ENCODE peak calls at places on chromosomes 12 and 14, in five cellular contexts. D is IMR-90, A is ovary, W is uterus, C is heart right ventricle. R is an unnamed sample.

GRCh38 chr14:91929700-91930099 is 17.8 kb downstream of the FBLN5 start:
- DNase-seq in W (peak; percentile 57), C (no peak), D (peak; percentile 40), A (no peak), R (no peak)

GRCh38 chr12:108468149-108468968 is 46.7 kb upstream of the FICD start:
- DNase-seq in A (no peak), D (peak; percentile 20), C (no peak), W (no peak), R (no peak)

GRCh38 chr12:27652174-27652763 is 44.0 kb upstream of the REP15 start:
- DNase-seq in C (no peak), A (no peak), D (peak; percentile 84), W (peak; percentile 35), R (no peak)

GRCh38 chr14:77390188-77390587 is 13.0 kb downstream of the SAMD15 start:
- DNase-seq in C (no peak), W (no peak), A (no peak), D (no peak), R (no peak)

GRCh38 chr12:110247340-110248095 is 33.5 kb upstream of the ATP2A2 start:
- DNase-seq in A (peak; percentile 53), D (no peak), C (peak; percentile 58), W (no peak), R (peak; percentile 71)

GRCh38 chr12:120039711-120040110 is 50.7 kb downstream of the BICDL1 start:
- DNase-seq in A (no peak), W (no peak), D (no peak), C (no peak), R (no peak)

GRCh38 chr14:88901199-88901588 is 76.7 kb downstream of the TTC8 start:
- DNase-seq in C (no peak), D (no peak), W (no peak), A (no peak), R (no peak)

GRCh38 chr14:95040723-95041476 is 116.4 kb downstream of the DICER1 start:
- DNase-seq in C (no peak), W (peak; percentile 2), A (peak; percentile 6), D (peak; percentile 32), R (peak; percentile 16)

GRCh38 chr12:30603129-30603528 is 92.5 kb downstream of the IPO8 start:
- DNase-seq in D (no peak), C (no peak), A (no peak), W (no peak), R (no peak)

GRCh38 chr14:79199217-79199616 is 1012.1 kb downstream of the DIO2 start:
- DNase-seq in C (no peak), A (no peak), D (no peak), W (no peak), R (no peak)

GRCh38 chr12:116266631-116267349 is 10.7 kb downstream of the MED13L start:
- DNase-seq in C (no peak), A (no peak), W (no peak), D (peak; percentile 59), R (no peak)

GRCh38 chr12:75642226-75642625 is 130.8 kb upstream of the KRR1 start:
- DNase-seq in A (no peak), W (no peak), D (no peak), C (no peak), R (no peak)

GRCh38 chr12:4809013-4809448 is 88.8 kb downstream of the GALNT8 start:
- DNase-seq in A (no peak), D (no peak), C (peak; percentile 17), W (no peak), R (no peak)

GRCh38 chr12:70648191-70648590 is 11.0 kb upstream of the PTPRB start:
- DNase-seq in A (no peak), D (peak; percentile 43), C (no peak), W (no peak), R (no peak)

GRCh38 chr12:117032593-117033381 is 66.4 kb downstream of the TESC start:
- DNase-seq in D (peak; percentile 35), C (no peak), W (no peak), A (peak; percentile 67), R (no peak)

GRCh38 chr12:77189463-77189862 is 124.1 kb upstream of the E2F7 start:
- DNase-seq in W (no peak), D (peak; percentile 80), C (no peak), A (no peak), R (no peak)

GRCh38 chr14:31881531-31882310 is 195.4 kb upstream of the ARHGAP5 start:
- DNase-seq in W (no peak), A (no peak), D (peak; percentile 28), C (no peak), R (no peak)

GRCh38 chr12:47145188-47145587 is 65.4 kb upstream of the AMIGO2 start:
- DNase-seq in W (no peak), D (no peak), C (no peak), A (no peak), R (no peak)

GRCh38 chr14:91108941-91109611 is 4.8 kb upstream of the DGLUCY start:
- DNase-seq in C (no peak), W (no peak), D (no peak), A (no peak), R (peak; percentile 67)

GRCh38 chr12:116455540-116456306 is 103.5 kb upstream of the MAP1LC3B2 start:
- DNase-seq in D (peak; percentile 96), C (peak; percentile 49), W (peak; percentile 93), A (peak; percentile 86), R (no peak)

GRCh38 chr12:9910716-9911421 is 21.3 kb downstream of the CLEC2A start:
- DNase-seq in W (no peak), A (no peak), C (no peak), D (no peak), R (no peak)

GRCh38 chr12:118374909-118375308 is 1.4 kb upstream of the SUDS3 start:
- DNase-seq in C (no peak), D (no peak), A (no peak), W (no peak), R (no peak)

GRCh38 chr14:69288001-69288771 is 28.2 kb downstream of the GALNT16 start:
- DNase-seq in W (peak; percentile 80), C (no peak), A (peak; percentile 64), D (peak; percentile 42), R (no peak)

GRCh38 chr14:95291859-95292542 is 27.7 kb downstream of the CLMN start:
- DNase-seq in C (peak; percentile 76), A (no peak), W (peak; percentile 56), D (peak; percentile 21), R (no peak)

GRCh38 chr14:28875937-28876910 is 109.6 kb downstream of the FOXG1 start:
- DNase-seq in C (no peak), A (no peak), D (no peak), W (no peak), R (no peak)

GRCh38 chr12:83827860-83828259 is 1084.7 kb downstream of the SLC6A15 start:
- DNase-seq in W (no peak), A (no peak), D (no peak), C (no peak), R (no peak)

GRCh38 chr12:66149702-66150398 is 19.3 kb upstream of the LLPH start:
- DNase-seq in A (no peak), C (no peak), W (no peak), D (no peak), R (no peak)

GRCh38 chr14:45810152-45810872 is 557.3 kb upstream of the MIS18BP1 start:
- DNase-seq in W (no peak), A (no peak), D (no peak), C (no peak), R (no peak)

GRCh38 chr12:3427956-3428355 is 63.0 kb upstream of the PRMT8 start:
- DNase-seq in D (no peak), A (no peak), C (no peak), W (no peak), R (no peak)

GRCh38 chr14:20614038-20614840 is 23.1 kb upstream of the RNASE12 start:
- DNase-seq in D (no peak), W (no peak), A (peak; percentile 45), C (no peak), R (no peak)

GRCh38 chr14:92692822-92693226 is 55.6 kb downstream of the LGMN start:
- DNase-seq in W (peak; percentile 38), A (peak; percentile 66), D (peak; percentile 29), C (peak; percentile 85), R (peak; percentile 89)

GRCh38 chr12:110079477-110080400 is 31.4 kb upstream of the C12orf76 start:
- DNase-seq in A (no peak), C (peak; percentile 49), W (no peak), D (peak; percentile 39), R (peak; percentile 82)

GRCh38 chr12:127479256-127479655 is 787.7 kb upstream of the TMEM132C start:
- DNase-seq in W (no peak), A (no peak), C (no peak), D (no peak), R (no peak)

DNA sequence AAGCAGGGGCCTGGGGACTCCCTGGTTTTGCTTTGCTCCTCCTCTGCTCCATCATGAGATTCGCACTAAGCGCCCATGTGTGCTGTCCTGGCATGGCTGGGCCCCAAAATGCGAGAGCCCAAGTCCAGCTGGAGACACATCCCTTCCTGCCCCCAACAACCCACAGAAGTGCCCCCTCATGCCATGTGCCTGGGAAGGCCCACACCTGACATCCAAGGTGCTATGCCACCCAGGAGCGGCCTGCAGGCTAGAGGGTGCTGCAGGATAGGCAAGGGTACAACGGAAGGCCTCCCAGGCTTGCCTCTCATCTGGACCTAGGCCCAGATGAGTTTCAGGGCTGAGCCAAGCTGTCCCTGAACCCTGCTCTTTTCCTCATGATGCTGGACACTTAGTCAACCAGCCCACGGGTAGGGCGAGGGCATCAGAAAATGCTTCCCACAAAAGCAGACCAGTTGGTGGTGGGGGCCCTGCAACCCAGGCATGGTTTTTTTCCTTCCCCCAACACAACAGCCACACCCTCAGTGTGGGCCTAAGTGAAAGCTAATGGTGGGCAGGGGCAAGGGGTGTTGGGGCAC is 13.2 kb upstream of the KRT80 start:
- DNase-seq in A (no peak), W (no peak), D (no peak), C (no peak), R (peak; percentile 27)
- H3K4me1 ChIP-seq in A (peaks cover 1% of the 10 kb centered on the region), W (peaks cover 15% of the 10 kb centered on the region), D (peaks cover 32% of the 10 kb centered on the region), C (peaks cover 13% of the 10 kb centered on the region), R (peaks cover 13% of the 10 kb centered on the region)

DNA sequence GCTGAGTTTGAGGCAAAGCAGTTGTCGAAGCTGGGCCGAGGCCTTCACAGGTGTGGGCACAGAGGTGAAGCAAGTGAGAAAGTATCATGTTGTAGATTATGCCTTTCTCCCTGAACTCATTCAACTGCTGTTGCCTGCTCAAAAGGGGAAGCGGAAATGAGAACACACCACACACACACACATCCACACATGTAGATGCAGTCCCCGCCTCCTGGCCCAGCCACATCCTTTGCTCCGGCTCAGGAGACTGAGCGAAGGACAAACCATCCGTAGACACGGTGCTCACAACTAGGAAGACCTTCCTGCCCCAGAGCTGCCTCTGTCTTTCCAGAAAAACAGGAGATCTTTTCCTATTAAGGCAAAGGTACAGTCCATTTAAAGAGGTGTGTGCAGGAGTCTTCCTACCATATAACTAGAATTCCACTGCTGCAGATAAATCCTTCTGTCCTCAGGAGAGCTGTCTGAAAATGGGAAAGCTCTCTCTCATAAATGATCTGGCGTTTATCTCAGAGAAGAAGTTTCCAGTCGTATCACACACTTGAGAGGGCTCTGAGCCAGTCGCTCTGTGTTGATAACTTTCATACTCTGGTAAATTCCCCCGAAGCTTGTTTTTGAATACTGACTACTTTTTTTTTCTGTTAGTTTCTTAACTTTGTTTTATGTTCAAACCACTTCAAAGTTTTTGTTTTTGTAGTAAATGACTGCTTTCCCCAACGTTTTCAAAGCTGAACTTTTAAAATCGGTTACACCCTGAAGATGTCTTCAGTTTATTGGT is at the start of gene TESPA1:
- DNase-seq in W (peak; percentile 31), D (no peak), A (peak; percentile 68), C (peak; percentile 53), R (peak; percentile 75)
- H3K4me1 ChIP-seq in W (no peaks in the 10 kb centered on the region), D (no peaks in the 10 kb centered on the region), A (peaks cover 4% of the 10 kb centered on the region), C (no peaks in the 10 kb centered on the region), R (no peaks in the 10 kb centered on the region)

GRCh38 chr12:129372876-129373275 is 519.6 kb downstream of the GLT1D1 start:
- DNase-seq in A (no peak), W (no peak), D (no peak), C (no peak), R (no peak)
- H3K4me1 ChIP-seq in A (no peaks in the 10 kb centered on the region), W (no peaks in the 10 kb centered on the region), D (no peaks in the 10 kb centered on the region), C (no peaks in the 10 kb centered on the region), R (no peaks in the 10 kb centered on the region)

GRCh38 chr12:15720299-15720698 is 68.9 kb downstream of the EPS8 start:
- DNase-seq in D (peak; percentile 29), W (no peak), A (no peak), C (no peak), R (no peak)
- H3K4me1 ChIP-seq in D (peaks cover 15% of the 10 kb centered on the region), W (no peaks in the 10 kb centered on the region), A (peaks cover 6% of the 10 kb centered on the region), C (peaks cover 29% of the 10 kb centered on the region), R (peaks cover 12% of the 10 kb centered on the region)